ENCODE peak calls at places on chromosomes 5 and 9, in eight cellular contexts. One of them, this sample, is unnamed.

GRCh38 chr5:93415819-93416218 is 165.2 kb downstream of the NR2F1-AS1 start:
- DNase-seq in OCI-LY7: no peak
- DNase-seq in IMR-90: no peak
- DNase-seq in cardiac muscle cell: no peak
- DNase-seq in CD8-positive, alpha-beta T cell: no peak
- DNase-seq in prostate gland: no peak
- DNase-seq in left ventricle myocardium inferior: no peak
- DNase-seq in lung: no peak
- DNase-seq in this sample: no peak

GRCh38 chr5:178336889-178337785 is 104.5 kb upstream of the PHYKPL start:
- DNase-seq in prostate gland: no peak
- DNase-seq in CD8-positive, alpha-beta T cell: no peak
- DNase-seq in OCI-LY7: no peak
- DNase-seq in cardiac muscle cell: no peak
- DNase-seq in left ventricle myocardium inferior: no peak
- DNase-seq in IMR-90: no peak
- DNase-seq in lung: no peak
- DNase-seq in this sample: no peak

GRCh38 chr5:158463971-158464370 is 605.0 kb upstream of the CLINT1 start:
- DNase-seq in IMR-90: peak
- DNase-seq in prostate gland: no peak
- DNase-seq in lung: no peak
- DNase-seq in CD8-positive, alpha-beta T cell: no peak
- DNase-seq in cardiac muscle cell: no peak
- DNase-seq in left ventricle myocardium inferior: peak
- DNase-seq in OCI-LY7: no peak
- DNase-seq in this sample: peak

GRCh38 chr5:177141496-177141895 is 7.9 kb downstream of the NSD1 start:
- DNase-seq in cardiac muscle cell: no peak
- DNase-seq in OCI-LY7: no peak
- DNase-seq in left ventricle myocardium inferior: no peak
- DNase-seq in lung: no peak
- DNase-seq in CD8-positive, alpha-beta T cell: no peak
- DNase-seq in IMR-90: no peak
- DNase-seq in prostate gland: no peak
- DNase-seq in this sample: no peak

GRCh38 chr5:151174612-151175101 is 17.1 kb upstream of the ANXA6 start:
- DNase-seq in IMR-90: no peak
- DNase-seq in cardiac muscle cell: no peak
- DNase-seq in CD8-positive, alpha-beta T cell: no peak
- DNase-seq in prostate gland: no peak
- DNase-seq in OCI-LY7: no peak
- DNase-seq in lung: no peak
- DNase-seq in left ventricle myocardium inferior: no peak
- DNase-seq in this sample: peak

GRCh38 chr9:119827126-119827525 is 457.9 kb upstream of the BRINP1 start:
- DNase-seq in lung: no peak
- DNase-seq in left ventricle myocardium inferior: no peak
- DNase-seq in cardiac muscle cell: no peak
- DNase-seq in OCI-LY7: no peak
- DNase-seq in IMR-90: no peak
- DNase-seq in CD8-positive, alpha-beta T cell: no peak
- DNase-seq in prostate gland: no peak
- DNase-seq in this sample: no peak

GRCh38 chr5:143985832-143986485 is 174.0 kb downstream of the HMHB1 start:
- DNase-seq in left ventricle myocardium inferior: no peak
- DNase-seq in OCI-LY7: no peak
- DNase-seq in lung: no peak
- DNase-seq in cardiac muscle cell: no peak
- DNase-seq in CD8-positive, alpha-beta T cell: no peak
- DNase-seq in prostate gland: no peak
- DNase-seq in IMR-90: peak
- DNase-seq in this sample: no peak

GRCh38 chr5:9125852-9126251 is 420.0 kb downstream of the SEMA5A start:
- DNase-seq in lung: no peak
- DNase-seq in IMR-90: no peak
- DNase-seq in cardiac muscle cell: no peak
- DNase-seq in CD8-positive, alpha-beta T cell: no peak
- DNase-seq in prostate gland: no peak
- DNase-seq in left ventricle myocardium inferior: no peak
- DNase-seq in OCI-LY7: no peak
- DNase-seq in this sample: no peak

GRCh38 chr5:179323026-179323571 is 22.2 kb downstream of the ADAMTS2 start:
- DNase-seq in OCI-LY7: no peak
- DNase-seq in CD8-positive, alpha-beta T cell: no peak
- DNase-seq in prostate gland: no peak
- DNase-seq in lung: no peak
- DNase-seq in left ventricle myocardium inferior: no peak
- DNase-seq in IMR-90: no peak
- DNase-seq in cardiac muscle cell: no peak
- DNase-seq in this sample: no peak

GRCh38 chr9:35520404-35520790 is 30.5 kb downstream of the RUSC2 start:
- DNase-seq in CD8-positive, alpha-beta T cell: no peak
- DNase-seq in lung: no peak
- DNase-seq in left ventricle myocardium inferior: no peak
- DNase-seq in OCI-LY7: no peak
- DNase-seq in prostate gland: no peak
- DNase-seq in IMR-90: peak
- DNase-seq in cardiac muscle cell: no peak
- DNase-seq in this sample: no peak

GRCh38 chr5:109826426-109826825 is 136.7 kb downstream of the MAN2A1 start:
- DNase-seq in CD8-positive, alpha-beta T cell: no peak
- DNase-seq in OCI-LY7: no peak
- DNase-seq in prostate gland: no peak
- DNase-seq in IMR-90: peak
- DNase-seq in left ventricle myocardium inferior: no peak
- DNase-seq in lung: no peak
- DNase-seq in cardiac muscle cell: no peak
- DNase-seq in this sample: no peak

GRCh38 chr9:131668439-131669233 is 71.2 kb downstream of the RAPGEF1 start:
- DNase-seq in prostate gland: no peak
- DNase-seq in left ventricle myocardium inferior: no peak
- DNase-seq in OCI-LY7: peak
- DNase-seq in IMR-90: peak
- DNase-seq in lung: no peak
- DNase-seq in CD8-positive, alpha-beta T cell: peak
- DNase-seq in cardiac muscle cell: no peak
- DNase-seq in this sample: no peak

GRCh38 chr5:115258001-115258400 is 4.7 kb downstream of the PGGT1B start:
- DNase-seq in CD8-positive, alpha-beta T cell: no peak
- DNase-seq in prostate gland: no peak
- DNase-seq in OCI-LY7: no peak
- DNase-seq in cardiac muscle cell: no peak
- DNase-seq in IMR-90: peak
- DNase-seq in left ventricle myocardium inferior: no peak
- DNase-seq in lung: no peak
- DNase-seq in this sample: no peak

GRCh38 chr5:67272453-67273130 is 76.0 kb upstream of the CD180 start:
- DNase-seq in lung: no peak
- DNase-seq in cardiac muscle cell: no peak
- DNase-seq in prostate gland: no peak
- DNase-seq in CD8-positive, alpha-beta T cell: no peak
- DNase-seq in left ventricle myocardium inferior: no peak
- DNase-seq in OCI-LY7: no peak
- DNase-seq in IMR-90: no peak
- DNase-seq in this sample: no peak

GRCh38 chr5:111574316-111574715 is 62.0 kb upstream of the STARD4 start:
- DNase-seq in cardiac muscle cell: no peak
- DNase-seq in left ventricle myocardium inferior: no peak
- DNase-seq in OCI-LY7: no peak
- DNase-seq in prostate gland: no peak
- DNase-seq in lung: no peak
- DNase-seq in IMR-90: peak
- DNase-seq in CD8-positive, alpha-beta T cell: no peak
- DNase-seq in this sample: no peak

GRCh38 chr9:70553718-70554673 is 139.5 kb upstream of the KLF9 start:
- DNase-seq in OCI-LY7: no peak
- DNase-seq in cardiac muscle cell: no peak
- DNase-seq in lung: peak
- DNase-seq in IMR-90: peak
- DNase-seq in prostate gland: peak
- DNase-seq in left ventricle myocardium inferior: no peak
- DNase-seq in CD8-positive, alpha-beta T cell: no peak
- DNase-seq in this sample: peak

GRCh38 chr9:35813434-35814105 is 1.3 kb downstream of the HINT2 start:
- DNase-seq in CD8-positive, alpha-beta T cell: no peak
- DNase-seq in lung: no peak
- DNase-seq in IMR-90: peak
- DNase-seq in cardiac muscle cell: no peak
- DNase-seq in prostate gland: no peak
- DNase-seq in OCI-LY7: peak
- DNase-seq in left ventricle myocardium inferior: no peak
- DNase-seq in this sample: no peak

GRCh38 chr9:15509931-15510788 is 610 bp downstream of the PSIP1 start:
- DNase-seq in IMR-90: no peak
- DNase-seq in left ventricle myocardium inferior: peak
- DNase-seq in prostate gland: peak
- DNase-seq in lung: peak
- DNase-seq in CD8-positive, alpha-beta T cell: peak
- DNase-seq in OCI-LY7: peak
- DNase-seq in cardiac muscle cell: peak
- DNase-seq in this sample: peak

GRCh38 chr5:97224112-97224750 is 41.2 kb upstream of the RIOK2 start:
- DNase-seq in IMR-90: peak
- DNase-seq in lung: no peak
- DNase-seq in left ventricle myocardium inferior: no peak
- DNase-seq in CD8-positive, alpha-beta T cell: no peak
- DNase-seq in prostate gland: no peak
- DNase-seq in cardiac muscle cell: no peak
- DNase-seq in OCI-LY7: no peak
- DNase-seq in this sample: no peak

GRCh38 chr9:38621434-38622082 is 1.2 kb upstream of the ANKRD18A start:
- DNase-seq in IMR-90: no peak
- DNase-seq in left ventricle myocardium inferior: no peak
- DNase-seq in prostate gland: peak
- DNase-seq in cardiac muscle cell: peak
- DNase-seq in OCI-LY7: no peak
- DNase-seq in lung: peak
- DNase-seq in CD8-positive, alpha-beta T cell: peak
- DNase-seq in this sample: no peak

GRCh38 chr9:81671880-81672280 is 17.5 kb downstream of the TLE1 start:
- DNase-seq in prostate gland: peak
- DNase-seq in IMR-90: peak
- DNase-seq in OCI-LY7: no peak
- DNase-seq in cardiac muscle cell: peak
- DNase-seq in CD8-positive, alpha-beta T cell: no peak
- DNase-seq in lung: peak
- DNase-seq in left ventricle myocardium inferior: peak
- DNase-seq in this sample: peak

GRCh38 chr9:33815781-33816180 is 1.2 kb upstream of the UBE2R2 start:
- DNase-seq in left ventricle myocardium inferior: no peak
- DNase-seq in cardiac muscle cell: no peak
- DNase-seq in OCI-LY7: no peak
- DNase-seq in IMR-90: no peak
- DNase-seq in prostate gland: no peak
- DNase-seq in lung: no peak
- DNase-seq in CD8-positive, alpha-beta T cell: no peak
- DNase-seq in this sample: no peak
- H3K27ac ChIP-seq in left ventricle myocardium inferior: peak
- H3K27ac ChIP-seq in cardiac muscle cell: peak
- H3K27ac ChIP-seq in OCI-LY7: peak
- H3K27ac ChIP-seq in IMR-90: no peak
- H3K27ac ChIP-seq in prostate gland: peak
- H3K27ac ChIP-seq in lung: peak
- H3K27ac ChIP-seq in CD8-positive, alpha-beta T cell: peak
- H3K27ac ChIP-seq in this sample: peak

GRCh38 chr9:126144617-126145456 is 181.8 kb upstream of the MVB12B start:
- DNase-seq in left ventricle myocardium inferior: no peak
- DNase-seq in OCI-LY7: no peak
- DNase-seq in lung: no peak
- DNase-seq in cardiac muscle cell: peak
- DNase-seq in CD8-positive, alpha-beta T cell: no peak
- DNase-seq in prostate gland: peak
- DNase-seq in IMR-90: no peak
- DNase-seq in this sample: no peak

GRCh38 chr9:126147620-126148522 is 178.8 kb upstream of the MVB12B start:
- DNase-seq in left ventricle myocardium inferior: no peak
- DNase-seq in OCI-LY7: no peak
- DNase-seq in lung: peak
- DNase-seq in cardiac muscle cell: no peak
- DNase-seq in IMR-90: no peak
- DNase-seq in prostate gland: peak
- DNase-seq in CD8-positive, alpha-beta T cell: no peak
- DNase-seq in this sample: no peak

GRCh38 chr9:126145887-126146253 is 180.8 kb upstream of the MVB12B start:
- DNase-seq in lung: no peak
- DNase-seq in CD8-positive, alpha-beta T cell: no peak
- DNase-seq in left ventricle myocardium inferior: no peak
- DNase-seq in IMR-90: no peak
- DNase-seq in prostate gland: no peak
- DNase-seq in cardiac muscle cell: no peak
- DNase-seq in OCI-LY7: no peak
- DNase-seq in this sample: no peak

GRCh38 chr9:126147186-126147585 is 179.4 kb upstream of the MVB12B start:
- DNase-seq in prostate gland: peak
- DNase-seq in left ventricle myocardium inferior: no peak
- DNase-seq in IMR-90: no peak
- DNase-seq in CD8-positive, alpha-beta T cell: no peak
- DNase-seq in OCI-LY7: no peak
- DNase-seq in lung: peak
- DNase-seq in cardiac muscle cell: no peak
- DNase-seq in this sample: no peak

GRCh38 chr9:126146254-126147145 is 180.1 kb upstream of the MVB12B start:
- DNase-seq in CD8-positive, alpha-beta T cell: no peak
- DNase-seq in cardiac muscle cell: peak
- DNase-seq in OCI-LY7: peak
- DNase-seq in left ventricle myocardium inferior: no peak
- DNase-seq in prostate gland: no peak
- DNase-seq in IMR-90: no peak
- DNase-seq in lung: peak
- DNase-seq in this sample: no peak
- TF ChIP-seq CTCF in CD8-positive, alpha-beta T cell: no peak
- TF ChIP-seq CTCF in cardiac muscle cell: peak
- TF ChIP-seq CTCF in OCI-LY7: peak
- TF ChIP-seq CTCF in left ventricle myocardium inferior: peak
- TF ChIP-seq CTCF in prostate gland: peak
- TF ChIP-seq CTCF in IMR-90: peak
- TF ChIP-seq CTCF in lung: no peak
- TF ChIP-seq CTCF in this sample: no peak

GRCh38 chr9:79763861-79764260 is 192.1 kb downstream of the TLE4 start:
- DNase-seq in cardiac muscle cell: peak
- DNase-seq in CD8-positive, alpha-beta T cell: no peak
- DNase-seq in left ventricle myocardium inferior: no peak
- DNase-seq in OCI-LY7: no peak
- DNase-seq in IMR-90: peak
- DNase-seq in lung: no peak
- DNase-seq in prostate gland: no peak
- DNase-seq in this sample: peak
- H3K27ac ChIP-seq in cardiac muscle cell: no peak
- H3K27ac ChIP-seq in CD8-positive, alpha-beta T cell: no peak
- H3K27ac ChIP-seq in left ventricle myocardium inferior: no peak
- H3K27ac ChIP-seq in OCI-LY7: no peak
- H3K27ac ChIP-seq in IMR-90: peak
- H3K27ac ChIP-seq in lung: no peak
- H3K27ac ChIP-seq in prostate gland: no peak
- H3K27ac ChIP-seq in this sample: no peak

DNA sequence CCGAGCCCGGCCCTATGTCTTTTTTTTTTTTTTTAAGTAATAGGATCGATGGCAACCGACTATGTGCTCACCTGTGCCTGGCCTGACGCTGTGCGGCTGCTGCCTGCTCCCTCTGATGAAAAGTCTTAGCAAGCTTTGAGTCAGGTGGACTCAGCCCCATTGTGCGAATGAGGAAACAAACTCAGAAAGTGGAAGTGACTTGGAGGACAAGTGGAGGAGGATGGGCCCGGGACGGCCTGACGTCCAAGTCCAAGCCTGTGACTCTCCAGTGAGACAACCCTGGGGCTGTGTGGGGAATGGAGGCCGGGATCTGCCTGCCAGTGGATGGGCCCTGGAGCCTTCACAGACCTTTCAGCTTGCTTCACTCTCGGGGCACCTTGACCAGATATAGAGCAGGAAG is 57.9 kb downstream of the EXD3 start:
- DNase-seq in cardiac muscle cell: no peak
- DNase-seq in prostate gland: no peak
- DNase-seq in OCI-LY7: no peak
- DNase-seq in IMR-90: no peak
- DNase-seq in CD8-positive, alpha-beta T cell: no peak
- DNase-seq in left ventricle myocardium inferior: no peak
- DNase-seq in lung: no peak
- DNase-seq in this sample: no peak
- TF ChIP-seq CTCF in cardiac muscle cell: no peak
- TF ChIP-seq CTCF in prostate gland: no peak
- TF ChIP-seq CTCF in OCI-LY7: no peak
- TF ChIP-seq CTCF in IMR-90: no peak
- TF ChIP-seq CTCF in CD8-positive, alpha-beta T cell: no peak
- TF ChIP-seq CTCF in left ventricle myocardium inferior: no peak
- TF ChIP-seq CTCF in lung: no peak
- TF ChIP-seq CTCF in this sample: no peak

This sample was measured in uterus.